ENCODE peak calls at places on chromosomes 12 and 14, in ten cellular contexts. J is AG08395, G is activated T-cell treated with anti-CD3 and anti-CD28 coated beads for 4 hours, B is ELR, L is NCI-H226, U is EH, M is lower lobe of right lung, Q is GM03348, D is NB4, Y is germinal center. O is an unnamed sample.

GRCh38 chr12:94103986-94104385 is 44.4 kb upstream of the PLXNC1 start:
- DNase-seq in J (no peak), G (no peak), B (no peak), L (no peak), U (no peak), M (no peak), Q (no peak), D (no peak), Y (no peak), O (no peak)

GRCh38 chr12:47837190-47838171 is 17.8 kb upstream of the HDAC7 start:
- DNase-seq in J (peak), G (peak), B (peak), L (peak), U (peak), M (peak), Q (peak), D (peak), Y (peak), O (peak)

GRCh38 chr14:68687746-68688145 is 105.1 kb downstream of the ZFP36L1 start:
- DNase-seq in J (peak), G (no peak), B (peak), L (peak), U (peak), M (no peak), Q (peak), D (no peak), Y (no peak), O (no peak)

GRCh38 chr14:90451953-90452352 is 55.1 kb downstream of the CALM1 start:
- DNase-seq in J (no peak), G (no peak), B (no peak), L (no peak), U (no peak), M (no peak), Q (no peak), D (no peak), Y (no peak), O (no peak)

GRCh38 chr12:54052745-54053624 is 650 bp upstream of the HOXC4 start:
- DNase-seq in J (peak), G (no peak), B (no peak), L (no peak), U (no peak), M (no peak), Q (peak), D (peak), Y (peak), O (no peak)

GRCh38 chr14:21071225-21072041 is 1.3 kb downstream of the ARHGEF40 start:
- DNase-seq in J (peak), G (no peak), B (peak), L (peak), U (peak), M (peak), Q (peak), D (peak), Y (peak), O (peak)

GRCh38 chr12:22656835-22657234 is 31.9 kb downstream of the ETNK1 start:
- DNase-seq in J (no peak), G (no peak), B (no peak), L (no peak), U (no peak), M (no peak), Q (no peak), D (no peak), Y (no peak), O (no peak)

GRCh38 chr14:33271216-33271615 is 332.5 kb downstream of the NPAS3 start:
- DNase-seq in J (no peak), G (no peak), B (no peak), L (peak), U (no peak), M (no peak), Q (no peak), D (no peak), Y (no peak), O (no peak)

GRCh38 chr12:52208424-52209165 is 16.8 kb upstream of the KRT80 start:
- DNase-seq in J (no peak), G (no peak), B (no peak), L (no peak), U (no peak), M (peak), Q (no peak), D (no peak), Y (no peak), O (no peak)

GRCh38 chr12:58034311-58034710 is 92.9 kb downstream of the ATP23 start:
- DNase-seq in J (no peak), G (no peak), B (peak), L (peak), U (peak), M (no peak), Q (no peak), D (no peak), Y (no peak), O (no peak)

GRCh38 chr14:67941456-67942018 is 122.0 kb downstream of the RAD51B start:
- DNase-seq in J (no peak), G (no peak), B (no peak), L (no peak), U (peak), M (no peak), Q (no peak), D (no peak), Y (no peak), O (no peak)

GRCh38 chr12:77796775-77797174 is 33.9 kb upstream of the NAV3 start:
- DNase-seq in J (peak), G (no peak), B (peak), L (peak), U (peak), M (no peak), Q (peak), D (no peak), Y (no peak), O (no peak)

GRCh38 chr14:94382099-94382498 is 6.3 kb downstream of the SERPINA1 start:
- DNase-seq in J (no peak), G (no peak), B (no peak), L (no peak), U (no peak), M (no peak), Q (no peak), D (no peak), Y (no peak), O (no peak)

GRCh38 chr12:114631242-114631641 is 52.7 kb downstream of the TBX3 start:
- DNase-seq in J (no peak), G (no peak), B (no peak), L (no peak), U (no peak), M (no peak), Q (no peak), D (no peak), Y (no peak), O (no peak)

GRCh38 chr14:96091941-96092411 is 52.8 kb downstream of the C14orf132 start:
- DNase-seq in J (no peak), G (no peak), B (peak), L (no peak), U (peak), M (no peak), Q (peak), D (no peak), Y (no peak), O (no peak)

GRCh38 chr12:53279888-53280498 is 11.9 kb downstream of the ESPL1 start:
- DNase-seq in J (no peak), G (no peak), B (no peak), L (no peak), U (no peak), M (no peak), Q (no peak), D (no peak), Y (no peak), O (no peak)

GRCh38 chr12:76943004-76943403 is 64.2 kb upstream of the CSRP2 start:
- DNase-seq in J (peak), G (no peak), B (no peak), L (no peak), U (peak), M (no peak), Q (peak), D (no peak), Y (no peak), O (no peak)

GRCh38 chr14:35292770-35293561 is 784 bp downstream of the PSMA6 start:
- DNase-seq in J (no peak), G (no peak), B (peak), L (no peak), U (no peak), M (no peak), Q (no peak), D (no peak), Y (no peak), O (no peak)

GRCh38 chr12:43737646-43738045 is 20.9 kb downstream of the PUS7L start:
- DNase-seq in J (peak), G (no peak), B (peak), L (peak), U (peak), M (no peak), Q (peak), D (no peak), Y (no peak), O (no peak)

GRCh38 chr14:39247256-39247655 is 13.5 kb downstream of the MIA2 start:
- DNase-seq in J (peak), G (no peak), B (peak), L (peak), U (peak), M (no peak), Q (peak), D (no peak), Y (no peak), O (no peak)

GRCh38 chr14:43981135-43981787 is 525.8 kb downstream of the FSCB start:
- DNase-seq in J (no peak), G (no peak), B (no peak), L (no peak), U (no peak), M (no peak), Q (no peak), D (no peak), Y (no peak), O (no peak)

GRCh38 chr14:20601522-20601921 is 10.3 kb upstream of the RNASE12 start:
- DNase-seq in J (no peak), G (no peak), B (no peak), L (no peak), U (no peak), M (no peak), Q (no peak), D (peak), Y (no peak), O (no peak)

GRCh38 chr14:73607241-73607640 is 5.1 kb upstream of the ACOT6 start:
- DNase-seq in J (no peak), G (no peak), B (no peak), L (no peak), U (no peak), M (no peak), Q (no peak), D (no peak), Y (no peak), O (no peak)

GRCh38 chr14:89572566-89573398 is 155.7 kb upstream of the FOXN3 start:
- DNase-seq in J (no peak), G (no peak), B (no peak), L (no peak), U (no peak), M (no peak), Q (no peak), D (no peak), Y (no peak), O (no peak)

GRCh38 chr14:55438066-55438683 is 2.2 kb downstream of the TBPL2 start:
- DNase-seq in J (peak), G (no peak), B (peak), L (peak), U (peak), M (no peak), Q (peak), D (peak), Y (peak), O (no peak)

GRCh38 chr14:24080888-24081738 is 9.8 kb downstream of the CPNE6 start:
- DNase-seq in J (peak), G (peak), B (peak), L (peak), U (peak), M (peak), Q (peak), D (peak), Y (peak), O (no peak)

GRCh38 chr12:130026608-130027176 is 122.9 kb upstream of the TMEM132D start:
- DNase-seq in J (no peak), G (peak), B (peak), L (no peak), U (no peak), M (no peak), Q (no peak), D (peak), Y (no peak), O (no peak)

GRCh38 chr14:74882103-74882920 is 596 bp downstream of the DLST start:
- DNase-seq in J (peak), G (peak), B (peak), L (no peak), U (peak), M (peak), Q (peak), D (peak), Y (peak), O (peak)

GRCh38 chr12:16345105-16345504 is 2.3 kb upstream of the MGST1 start:
- DNase-seq in J (no peak), G (no peak), B (no peak), L (no peak), U (no peak), M (no peak), Q (no peak), D (no peak), Y (no peak), O (no peak)

GRCh38 chr12:32478166-32478565 is 78.8 kb downstream of the FGD4 start:
- DNase-seq in J (no peak), G (no peak), B (no peak), L (no peak), U (no peak), M (no peak), Q (no peak), D (no peak), Y (no peak), O (no peak)

GRCh38 chr12:47360771-47361388 is 281.1 kb upstream of the AMIGO2 start:
- DNase-seq in J (no peak), G (peak), B (peak), L (no peak), U (peak), M (no peak), Q (no peak), D (peak), Y (no peak), O (no peak)

GRCh38 chr12:3587402-3588013 is 96.5 kb downstream of the PRMT8 start:
- DNase-seq in J (no peak), G (no peak), B (no peak), L (no peak), U (no peak), M (no peak), Q (no peak), D (no peak), Y (no peak), O (no peak)

GRCh38 chr12:85369365-85370154 is 89.5 kb downstream of the ALX1 start:
- DNase-seq in J (no peak), G (no peak), B (no peak), L (peak), U (no peak), M (no peak), Q (no peak), D (no peak), Y (no peak), O (no peak)

GRCh38 chr14:55789442-55789841 is 209.4 kb downstream of the KTN1 start:
- DNase-seq in J (no peak), G (no peak), B (no peak), L (no peak), U (peak), M (no peak), Q (no peak), D (no peak), Y (no peak), O (no peak)

GRCh38 chr12:57135939-57136338 is 7.7 kb downstream of the LRP1 start:
- DNase-seq in J (no peak), G (no peak), B (no peak), L (no peak), U (peak), M (no peak), Q (peak), D (no peak), Y (no peak), O (no peak)

GRCh38 chr12:172732-173161 is 41.2 kb downstream of the SLC6A12 start:
- DNase-seq in J (no peak), G (no peak), B (no peak), L (no peak), U (no peak), M (no peak), Q (no peak), D (peak), Y (no peak), O (no peak)

GRCh38 chr12:120100630-120101029 is 15.9 kb downstream of the RAB35 start:
- DNase-seq in J (peak), G (no peak), B (no peak), L (no peak), U (peak), M (no peak), Q (peak), D (no peak), Y (no peak), O (peak)

GRCh38 chr14:55689971-55690871 is 110.2 kb downstream of the KTN1 start:
- DNase-seq in J (no peak), G (no peak), B (peak), L (no peak), U (peak), M (no peak), Q (no peak), D (no peak), Y (no peak), O (no peak)

GRCh38 chr12:30847259-30847658 is 79.3 kb upstream of the TSPAN11 start:
- DNase-seq in J (peak), G (no peak), B (peak), L (peak), U (peak), M (no peak), Q (peak), D (peak), Y (no peak), O (peak)